ENCODE peak calls at places on chromosomes 13 and 19, in five cellular contexts. O is activated CD4-positive, alpha-beta T cell treated with anti-CD3 and anti-CD28 coated beads, Interleukin-2, amount 50 U/mL, for 24 hours; X is cardiac muscle cell; L is activated CD4-positive, CD25-positive, alpha-beta regulatory T cell treated with anti-CD3 and anti-CD28 coated beads, Interleukin-2, amount 50 U/mL, for 16 hours; T is NCI-H1105 treated with DMSO at 0.1 percent for 48 hours. H is an unnamed sample.

GRCh38 chr13:112637017-112637801 is 49.3 kb upstream of the TUBGCP3 start:
- DNase-seq in O (no peak), X (no peak), L (no peak), T (no peak), H (no peak)

GRCh38 chr13:55815458-55816033 is 1325.2 kb upstream of the PRR20A start:
- DNase-seq in O (no peak), X (no peak), L (no peak), T (no peak), H (no peak)

GRCh38 chr19:47663911-47664771 is 49.1 kb upstream of the EHD2 start:
- DNase-seq in O (no peak), X (peak), L (no peak), T (no peak), H (peak)

GRCh38 chr19:43751466-43752220 is 3.1 kb downstream of the SMG9 start:
- DNase-seq in O (no peak), X (no peak), L (no peak), T (no peak), H (no peak)

GRCh38 chr13:54733639-54734038 is 1705.0 kb downstream of the OLFM4 start:
- DNase-seq in O (no peak), X (peak), L (no peak), T (no peak), H (no peak)

GRCh38 chr13:97000295-97000925 is 6.1 kb upstream of the OXGR1 start:
- DNase-seq in O (no peak), X (no peak), L (no peak), T (no peak), H (no peak)

GRCh38 chr19:50224986-50225747 is 21.7 kb downstream of the MYH14 start:
- DNase-seq in O (no peak), X (no peak), L (no peak), T (no peak), H (no peak)

GRCh38 chr13:33081666-33082065 is 65.4 kb downstream of the KL start:
- DNase-seq in O (no peak), X (no peak), L (no peak), T (no peak), H (no peak)

GRCh38 chr13:25329706-25330105 is 28.3 kb downstream of the NUP58 start:
- DNase-seq in O (no peak), X (no peak), L (no peak), T (no peak), H (no peak)

GRCh38 chr13:104773775-104774174 is 1707.6 kb upstream of the SLC10A2 start:
- DNase-seq in O (no peak), X (peak), L (no peak), T (peak), H (no peak)

GRCh38 chr19:55624109-55625003 is at the start of gene ZNF784:
- DNase-seq in O (peak), X (peak), L (peak), T (peak), H (peak)

GRCh38 chr19:1214299-1214861 is 8.8 kb downstream of the STK11 start:
- DNase-seq in O (no peak), X (no peak), L (no peak), T (no peak), H (no peak)

GRCh38 chr19:29516821-29517395 is 8.9 kb upstream of the VSTM2B start:
- DNase-seq in O (no peak), X (no peak), L (no peak), T (no peak), H (no peak)

GRCh38 chr19:48741222-48741999 is 1.0 kb upstream of the RASIP1 start:
- DNase-seq in O (no peak), X (peak), L (no peak), T (no peak), H (no peak)